ENCODE peak calls at places on chromosomes 6 and 20, in five cellular contexts. P is C1 segment of cervical spinal cord, O is ELF-1, M is heart left ventricle, H is left ventricle myocardium inferior. K is an unnamed sample.

GRCh38 chr6:104186836-104187235 is 672.9 kb downstream of the HACE1 start:
- DNase-seq in H (no peak), M (no peak), O (peak; percentile 44), P (no peak), K (no peak)

GRCh38 chr6:63510786-63511185 is 61.5 kb upstream of the LOC128125822 start:
- DNase-seq in O (no peak), H (no peak), P (no peak), M (no peak), K (no peak)

GRCh38 chr20:266213-266603 is 8.7 kb downstream of the DEFB132 start:
- DNase-seq in O (no peak), P (no peak), M (no peak), H (no peak), K (no peak)

GRCh38 chr6:149855741-149856140 is 8.4 kb downstream of the LRP11 start:
- DNase-seq in H (no peak), P (no peak), O (no peak), M (no peak), K (no peak)

GRCh38 chr6:166494757-166495486 is 91.6 kb downstream of the RAMACL start:
- DNase-seq in P (peak; percentile 65), H (peak; percentile 9), M (no peak), O (peak; percentile 78), K (peak; percentile 5)

GRCh38 chr6:15993716-15994228 is 135.1 kb upstream of the MYLIP start:
- DNase-seq in O (no peak), P (no peak), M (no peak), H (no peak), K (no peak)

GRCh38 chr6:11650711-11651110 is 113.2 kb downstream of the TMEM170B start:
- DNase-seq in H (no peak), O (no peak), P (no peak), M (no peak), K (no peak)

GRCh38 chr6:164108869-164109769 is 694.6 kb downstream of the QKI start:
- DNase-seq in P (peak; percentile 59), H (peak; percentile 91), O (no peak), M (peak; percentile 89), K (no peak)

GRCh38 chr20:1368448-1369199 is 24.2 kb downstream of the FKBP1A start:
- DNase-seq in O (no peak), M (no peak), P (no peak), H (no peak), K (no peak)

GRCh38 chr6:31386977-31387376 is 16.4 kb upstream of the MICA start:
- DNase-seq in P (no peak), O (no peak), M (no peak), H (no peak), K (peak; percentile 36)

GRCh38 chr20:43565758-43566104 is 6.9 kb downstream of the SGK2 start:
- DNase-seq in P (peak; percentile 38), O (no peak), M (no peak), H (no peak), K (no peak)

GRCh38 chr6:2454180-2454579 is 208.8 kb upstream of the GMDS start:
- DNase-seq in P (no peak), M (no peak), O (no peak), H (no peak), K (no peak)

GRCh38 chr6:117496383-117496990 is 14.0 kb downstream of the DCBLD1 start:
- DNase-seq in M (no peak), H (no peak), O (no peak), P (no peak), K (no peak)

GRCh38 chr6:109239918-109240321 is 142.3 kb downstream of the CD164 start:
- DNase-seq in H (peak; percentile 30), O (no peak), P (no peak), M (peak; percentile 37), K (no peak)

GRCh38 chr6:105595829-105596228 is 192.9 kb upstream of the PREP start:
- DNase-seq in P (no peak), O (no peak), M (no peak), H (no peak), K (no peak)

GRCh38 chr20:64025826-64026412 is 10.1 kb upstream of the C20orf204 start:
- DNase-seq in O (no peak), H (no peak), P (no peak), M (no peak), K (no peak)

GRCh38 chr6:53615633-53616449 is 49.7 kb downstream of the KLHL31 start:
- DNase-seq in M (no peak), O (peak; percentile 11), H (no peak), P (no peak), K (no peak)

GRCh38 chr20:64062276-64062595 is 762 bp upstream of the TCEA2 start:
- DNase-seq in P (no peak), H (no peak), O (no peak), M (no peak), K (no peak)

GRCh38 chr6:50330347-50330746 is 280.6 kb upstream of the DEFB112 start:
- DNase-seq in M (no peak), O (no peak), P (no peak), H (no peak), K (no peak)

GRCh38 chr20:44074252-44075151 is 112.5 kb downstream of the JPH2 start:
- DNase-seq in O (no peak), H (peak; percentile 75), P (peak; percentile 49), M (peak; percentile 41), K (no peak)

GRCh38 chr6:25660512-25660911 is 8.5 kb downstream of the SCGN start:
- DNase-seq in H (no peak), P (no peak), M (no peak), O (no peak), K (no peak)

GRCh38 chr6:71403422-71404134 is 115.0 kb downstream of the OGFRL1 start:
- DNase-seq in M (no peak), P (no peak), O (peak; percentile 30), H (no peak), K (no peak)

GRCh38 chr20:24913076-24913628 is 35.9 kb upstream of the CST7 start:
- DNase-seq in M (peak; percentile 2), O (no peak), H (no peak), P (no peak), K (no peak)

GRCh38 chr20:34179636-34180360 is 61.4 kb upstream of the ASIP start:
- DNase-seq in P (no peak), H (no peak), O (no peak), M (no peak), K (no peak)

GRCh38 chr6:149864578-149865535 is 698 bp upstream of the LRP11 start:
- DNase-seq in M (no peak), P (peak; percentile 60), H (no peak), O (no peak), K (peak; percentile 39)

GRCh38 chr6:79630883-79631799 is at the start of gene SH3BGRL2:
- DNase-seq in H (peak; percentile 74), P (peak; percentile 63), M (peak; percentile 73), O (peak; percentile 91), K (peak; percentile 84)

GRCh38 chr6:159693894-159694545 is 979 bp upstream of the SOD2 start:
- DNase-seq in O (peak; percentile 8), H (no peak), M (peak; percentile 40), P (no peak), K (no peak)

GRCh38 chr20:36310215-36310981 is 4.3 kb downstream of the DLGAP4 start:
- DNase-seq in P (no peak), M (no peak), O (no peak), H (no peak), K (no peak)

GRCh38 chr6:13048113-13048512 is 280.2 kb downstream of the TBC1D7 start:
- DNase-seq in H (no peak), O (no peak), P (no peak), M (no peak), K (no peak)

GRCh38 chr6:133551847-133552331 is 310.7 kb downstream of the EYA4 start:
- DNase-seq in O (peak; percentile 21), P (no peak), H (peak; percentile 28), M (peak; percentile 25), K (no peak)

GRCh38 chr6:125207956-125208355 is 54.4 kb downstream of the TPD52L1 start:
- DNase-seq in P (no peak), M (no peak), H (no peak), O (no peak), K (no peak)

GRCh38 chr6:152669894-152670293 is 27.8 kb upstream of the MYCT1 start:
- DNase-seq in H (no peak), P (no peak), O (no peak), M (no peak), K (no peak)

GRCh38 chr20:52921300-52921699 is 50.9 kb upstream of the TSHZ2 start:
- DNase-seq in O (no peak), P (no peak), M (no peak), H (no peak), K (no peak)